ENCODE peak calls at places on chromosomes 1 and 21, in five cellular contexts. W is CD14-positive monocyte, L is lung, D is EH, Q is AG08395. C is an unnamed sample.

GRCh38 chr1:231931146-231931545 is 304.6 kb downstream of the DISC1 start:
- DNase-seq in W (no peak), L (no peak), D (peak; percentile 21), Q (no peak), C (no peak)

GRCh38 chr1:151579436-151580225 is 32.2 kb upstream of the SNX27 start:
- DNase-seq in W (no peak), L (no peak), D (peak; percentile 31), Q (peak; percentile 54), C (peak; percentile 58)

GRCh38 chr1:121471517-121471916 is 286.7 kb downstream of the SRGAP2C start:
- DNase-seq in W (no peak), L (no peak), D (no peak), Q (no peak), C (no peak)

GRCh38 chr1:36366091-36366661 is 19.5 kb downstream of the STK40 start:
- DNase-seq in W (peak; percentile 81), L (peak; percentile 39), D (peak; percentile 76), Q (peak; percentile 54), C (peak; percentile 96)

GRCh38 chr1:7769673-7770412 is 1.3 kb upstream of the VAMP3 start:
- DNase-seq in W (no peak), L (no peak), D (no peak), Q (no peak), C (no peak)

GRCh38 chr1:101833312-101833711 is 163.4 kb downstream of the OLFM3 start:
- DNase-seq in W (no peak), L (no peak), D (no peak), Q (no peak), C (no peak)

GRCh38 chr1:68120136-68120791 is 69.8 kb upstream of the DIRAS3 start:
- DNase-seq in W (no peak), L (peak; percentile 42), D (peak; percentile 84), Q (peak; percentile 77), C (peak; percentile 82)

GRCh38 chr1:31939484-31940329 is 1.5 kb upstream of the PTP4A2 start:
- DNase-seq in W (peak; percentile 80), L (no peak), D (peak; percentile 88), Q (peak; percentile 30), C (peak; percentile 69)

GRCh38 chr1:232547938-232548484 is 81.9 kb downstream of the SIPA1L2 start:
- DNase-seq in W (no peak), L (no peak), D (peak; percentile 28), Q (no peak), C (no peak)

GRCh38 chr1:109392037-109392787 is 5.5 kb downstream of the SORT1 start:
- DNase-seq in W (no peak), L (no peak), D (no peak), Q (no peak), C (no peak)

GRCh38 chr1:205492201-205492667 is 12.2 kb upstream of the CDK18 start:
- DNase-seq in W (no peak), L (no peak), D (no peak), Q (no peak), C (peak; percentile 94)

GRCh38 chr1:67134692-67135091 is at the start of gene C1orf141:
- DNase-seq in W (no peak), L (no peak), D (no peak), Q (no peak), C (no peak)

GRCh38 chr1:150256549-150257341 is 829 bp upstream of the CA14 start:
- DNase-seq in W (no peak), L (no peak), D (peak; percentile 64), Q (peak; percentile 36), C (no peak)

GRCh38 chr1:110089561-110090275 is 19.2 kb upstream of the ALX3 start:
- DNase-seq in W (no peak), L (no peak), D (peak; percentile 28), Q (no peak), C (peak; percentile 20)

GRCh38 chr1:11590395-11590794 is 63.8 kb downstream of the FBXO2 start:
- DNase-seq in W (no peak), L (no peak), D (no peak), Q (no peak), C (no peak)

GRCh38 chr1:6591644-6592043 is 11.0 kb downstream of the KLHL21 start:
- DNase-seq in W (peak; percentile 43), L (no peak), D (no peak), Q (no peak), C (peak; percentile 71)

GRCh38 chr1:177174921-177175634 is 4.3 kb downstream of the BRINP2 start:
- DNase-seq in W (no peak), L (no peak), D (no peak), Q (no peak), C (no peak)

GRCh38 chr21:43467785-43468184 is 40.9 kb upstream of the SIK1 start:
- DNase-seq in W (no peak), L (no peak), D (no peak), Q (no peak), C (no peak)

GRCh38 chr21:7953058-7953457 is 2568.3 kb upstream of the TPTE start:
- DNase-seq in W (no peak), L (no peak), D (no peak), Q (no peak), C (no peak)